ENCODE peak calls at places on chromosome 1, in four cellular contexts. T is IMR-90, G is HFF-Myc, D is HT1080. U is an unnamed sample.

GRCh38 chr1:153360190-153360589 is 2.5 kb downstream of the S100A9 start:
- DNase-seq in T (no peak), D (no peak), G (no peak), U (no peak)

GRCh38 chr1:76867342-76868130 is at the start of gene ST6GALNAC5:
- DNase-seq in G (no peak), D (peak), T (peak), U (peak)

GRCh38 chr1:62746086-62746808 is 37.7 kb upstream of the ATG4C start:
- DNase-seq in G (peak), D (peak), T (peak), U (peak)

GRCh38 chr1:145827966-145828365 is 4.0 kb downstream of the POLR3C start:
- DNase-seq in G (no peak), D (no peak), T (peak), U (no peak)

GRCh38 chr1:167798951-167799350 is 77.2 kb downstream of the MPZL1 start:
- DNase-seq in T (no peak), G (no peak), D (no peak), U (no peak)

GRCh38 chr1:173112129-173112528 is 61.4 kb upstream of the TNFSF18 start:
- DNase-seq in G (no peak), D (peak), T (peak), U (peak)

GRCh38 chr1:53892911-53893310 is 1.1 kb upstream of the DIO1 start:
- DNase-seq in D (no peak), T (no peak), G (no peak), U (no peak)

GRCh38 chr1:36508257-36508656 is 25.5 kb upstream of the CSF3R start:
- DNase-seq in G (no peak), D (no peak), T (no peak), U (no peak)

GRCh38 chr1:3465091-3465934 is 10.8 kb downstream of the ARHGEF16 start:
- DNase-seq in T (no peak), D (no peak), G (no peak), U (no peak)

GRCh38 chr1:19123837-19124236 is 86.2 kb downstream of the UBR4 start:
- DNase-seq in G (no peak), D (no peak), T (no peak), U (peak)

GRCh38 chr1:15994590-15995351 is 9.3 kb upstream of the SRARP start:
- DNase-seq in T (peak), D (peak), G (no peak), U (peak)

GRCh38 chr1:23718482-23718881 is 24.8 kb upstream of the ELOA start:
- DNase-seq in T (peak), D (peak), G (peak), U (peak)

GRCh38 chr1:223712856-223713494 is 636 bp downstream of the CAPN2 start:
- DNase-seq in G (no peak), D (no peak), T (no peak), U (no peak)

GRCh38 chr1:8042134-8042533 is 16.0 kb upstream of the ERRFI1 start:
- DNase-seq in D (no peak), T (no peak), G (no peak), U (no peak)

GRCh38 chr1:51850420-51851297 is 27.9 kb downstream of the NRDC start:
- DNase-seq in D (no peak), T (no peak), G (no peak), U (no peak)

GRCh38 chr1:223216482-223217205 is 73.6 kb upstream of the TLR5 start:
- DNase-seq in D (no peak), G (no peak), T (no peak), U (no peak)

GRCh38 chr1:53508991-53509663 is 49.9 kb downstream of the DMRTB1 start:
- DNase-seq in D (peak), T (peak), G (no peak), U (peak)

U was measured in cardiac fibroblast.